ENCODE peak calls at places on chromosome 11, in eight cellular contexts. I, G, P, H, N, Y, B and M are unnamed samples.

GRCh38 chr11:76242004-76242779 is 35.9 kb upstream of the WNT11 start:
- DNase-seq in I (no peak), G (no peak), P (no peak), H (no peak), N (no peak), Y (no peak), B (no peak), M (no peak)

GRCh38 chr11:12629601-12630313 is 44.5 kb upstream of the TEAD1 start:
- DNase-seq in I (no peak), G (no peak), P (peak), H (no peak), N (no peak), Y (no peak), B (no peak), M (no peak)

GRCh38 chr11:46421257-46421880 is 29.8 kb upstream of the CHRM4 start:
- DNase-seq in I (peak), G (no peak), P (no peak), H (no peak), N (no peak), Y (no peak), B (no peak), M (no peak)

GRCh38 chr11:89608234-89608966 is 101.7 kb upstream of the TRIM77 start:
- DNase-seq in I (no peak), G (no peak), P (no peak), H (no peak), N (no peak), Y (no peak), B (no peak), M (no peak)

GRCh38 chr11:12901272-12901671 is 107.8 kb upstream of the RASSF10 start:
- DNase-seq in I (no peak), G (no peak), P (peak), H (no peak), N (no peak), Y (no peak), B (no peak), M (no peak)

GRCh38 chr11:130217632-130218031 is 58.0 kb downstream of the ST14 start:
- DNase-seq in I (no peak), G (peak), P (no peak), H (no peak), N (no peak), Y (no peak), B (no peak), M (no peak)

GRCh38 chr11:26465270-26465669 is 106.8 kb downstream of the MUC15 start:
- DNase-seq in I (no peak), G (no peak), P (no peak), H (no peak), N (no peak), Y (no peak), B (no peak), M (no peak)

GRCh38 chr11:76152741-76153608 is 53.3 kb downstream of the WNT11 start:
- DNase-seq in I (no peak), G (no peak), P (no peak), H (peak), N (no peak), Y (no peak), B (no peak), M (peak)

GRCh38 chr11:96486890-96487633 is 97.2 kb downstream of the JRKL start:
- DNase-seq in I (peak), G (peak), P (peak), H (no peak), N (peak), Y (no peak), B (peak), M (no peak)

GRCh38 chr11:34358258-34358665 is 452 bp upstream of the ABTB2 start:
- DNase-seq in I (peak), G (peak), P (peak), H (peak), N (peak), Y (peak), B (peak), M (no peak)

GRCh38 chr11:78922886-78923625 is 348.4 kb upstream of the NARS2 start:
- DNase-seq in I (no peak), G (no peak), P (no peak), H (no peak), N (no peak), Y (no peak), B (no peak), M (no peak)

GRCh38 chr11:57480409-57481137 is 20.2 kb downstream of the RTN4RL2 start:
- DNase-seq in I (peak), G (peak), P (peak), H (no peak), N (peak), Y (peak), B (peak), M (peak)

GRCh38 chr11:10646005-10646404 is 47.5 kb downstream of the IRAG1 start:
- DNase-seq in I (no peak), G (peak), P (no peak), H (no peak), N (no peak), Y (peak), B (no peak), M (no peak)

GRCh38 chr11:19508166-19508565 is 204.5 kb upstream of the NAV2 start:
- DNase-seq in I (no peak), G (peak), P (peak), H (no peak), N (no peak), Y (no peak), B (no peak), M (no peak)

GRCh38 chr11:65593518-65594414 is 1.8 kb downstream of the KCNK7 start:
- DNase-seq in I (peak), G (peak), P (no peak), H (no peak), N (peak), Y (peak), B (no peak), M (peak)

GRCh38 chr11:74081428-74081827 is 72.5 kb upstream of the UCP3 start:
- DNase-seq in I (no peak), G (no peak), P (no peak), H (no peak), N (no peak), Y (no peak), B (no peak), M (no peak)

GRCh38 chr11:133386262-133386661 is 146.0 kb downstream of the OPCML start:
- DNase-seq in I (no peak), G (no peak), P (no peak), H (no peak), N (no peak), Y (no peak), B (no peak), M (no peak)

GRCh38 chr11:103544874-103545273 is 435.6 kb downstream of the DYNC2H1 start:
- DNase-seq in I (no peak), G (no peak), P (no peak), H (no peak), N (no peak), Y (no peak), B (no peak), M (no peak)

GRCh38 chr11:132848336-132848735 is 684.0 kb downstream of the OPCML start:
- DNase-seq in I (no peak), G (no peak), P (peak), H (no peak), N (no peak), Y (no peak), B (no peak), M (no peak)

GRCh38 chr11:288328-289144 is at the start of gene PGGHG:
- DNase-seq in I (peak), G (no peak), P (no peak), H (no peak), N (peak), Y (peak), B (peak), M (peak)

GRCh38 chr11:60130496-60130895 is 42.0 kb downstream of the MS4A2 start:
- DNase-seq in I (peak), G (no peak), P (peak), H (no peak), N (peak), Y (no peak), B (peak), M (peak)

GRCh38 chr11:20042025-20042639 is 118.1 kb downstream of the DBX1 start:
- DNase-seq in I (no peak), G (no peak), P (peak), H (no peak), N (no peak), Y (no peak), B (no peak), M (no peak)

GRCh38 chr11:102114032-102114431 is 3.8 kb downstream of the YAP1 start:
- DNase-seq in I (no peak), G (no peak), P (no peak), H (no peak), N (no peak), Y (no peak), B (no peak), M (no peak)
- TF ChIP-seq CTCF in I (no peak), G (no peak), P (peak), H (no peak), N (no peak), Y (no peak), B (no peak), M (no peak)

GRCh38 chr11:72703281-72704008 is 29.2 kb upstream of the PDE2A start:
- DNase-seq in I (no peak), G (peak), P (peak), H (no peak), N (no peak), Y (peak), B (no peak), M (no peak)

GRCh38 chr11:72704783-72705287 is 30.6 kb upstream of the PDE2A start:
- DNase-seq in I (no peak), G (no peak), P (no peak), H (no peak), N (no peak), Y (no peak), B (no peak), M (no peak)

GRCh38 chr11:72705442-72706365 is 31.5 kb upstream of the PDE2A start:
- DNase-seq in I (no peak), G (no peak), P (no peak), H (no peak), N (no peak), Y (no peak), B (no peak), M (no peak)

GRCh38 chr11:72702842-72703241 is 28.6 kb upstream of the PDE2A start:
- DNase-seq in I (no peak), G (no peak), P (no peak), H (no peak), N (no peak), Y (no peak), B (no peak), M (no peak)

DNA sequence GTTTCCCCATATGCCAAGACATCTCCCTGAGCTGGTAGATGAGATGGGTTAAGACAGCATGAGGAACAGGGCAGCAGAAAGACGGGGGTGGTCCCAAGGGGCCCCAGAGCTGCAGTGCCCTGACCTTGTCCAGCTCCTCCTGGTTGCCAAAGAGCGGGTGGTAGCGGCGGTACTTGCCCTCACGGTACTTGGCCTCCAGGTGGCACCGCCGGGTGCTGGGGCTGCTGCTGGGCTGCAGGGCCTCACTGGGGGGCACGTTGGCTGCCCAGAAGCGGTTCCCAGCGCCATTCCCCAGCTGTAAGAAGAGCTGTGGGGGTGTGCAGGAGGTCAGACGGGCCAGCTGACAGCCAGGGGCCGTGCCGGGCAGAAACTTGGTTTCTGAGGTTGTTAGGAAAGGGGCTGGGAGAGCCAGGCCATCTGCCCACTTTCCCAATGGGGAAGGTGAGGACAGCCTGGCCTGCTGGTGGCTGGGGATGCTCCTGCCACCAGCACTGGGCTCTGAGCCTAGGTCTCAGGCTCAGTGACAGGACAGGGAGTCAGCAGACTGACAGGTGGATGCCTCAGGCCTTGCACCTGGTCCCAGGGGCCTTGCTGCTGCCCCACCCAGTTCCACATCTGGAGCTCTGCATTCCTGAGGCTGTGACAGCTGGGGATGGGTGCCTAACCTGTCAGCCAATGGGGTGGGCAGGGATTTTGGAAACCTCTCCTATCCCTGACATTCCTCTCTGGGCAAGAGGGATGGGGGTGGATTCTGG is 30.0 kb upstream of the PDE2A start:
- DNase-seq in I (no peak), G (no peak), P (no peak), H (no peak), N (no peak), Y (no peak), B (no peak), M (no peak)
- TF ChIP-seq CTCF in I (peak), G (no peak), P (peak), H (no peak), N (no peak), Y (no peak), B (no peak), M (no peak)

GRCh38 chr11:77547047-77547836 is 42.5 kb upstream of the AQP11 start:
- DNase-seq in I (no peak), G (no peak), P (no peak), H (no peak), N (no peak), Y (no peak), B (no peak), M (no peak)

GRCh38 chr11:77548552-77549439 is 41.0 kb upstream of the AQP11 start:
- DNase-seq in I (no peak), G (no peak), P (peak), H (no peak), N (no peak), Y (no peak), B (no peak), M (no peak)

GRCh38 chr11:77542296-77542695 is 47.5 kb upstream of the AQP11 start:
- DNase-seq in I (no peak), G (no peak), P (peak), H (no peak), N (no peak), Y (no peak), B (no peak), M (no peak)

GRCh38 chr11:77547863-77548551 is 41.7 kb upstream of the AQP11 start:
- DNase-seq in I (peak), G (peak), P (peak), H (no peak), N (peak), Y (no peak), B (peak), M (peak)
- TF ChIP-seq CTCF in I (peak), G (peak), P (peak), H (peak), N (peak), Y (peak), B (peak), M (peak)

GRCh38 chr11:31236052-31236652 is 133.4 kb downstream of the DCDC1 start:
- DNase-seq in I (no peak), G (no peak), P (peak), H (no peak), N (no peak), Y (no peak), B (no peak), M (no peak)
- TF ChIP-seq CTCF in I (peak), G (peak), P (peak), H (peak), N (no peak), Y (no peak), B (peak), M (no peak)